ENCODE peak calls at places on chromosomes 5 and 9, in ten cellular contexts. J is CD8-positive, alpha-beta memory T cell; H is HTR-8/SVneo; R is GM23338; F is HS-5; K is RPMI7951; I is COLO829; Y is AG10803; E is brain microvascular endothelial cell; S is NCI-H446 treated with DMSO at 0.1 percent for 48 hours. D is an unnamed sample.
A peak's percentile ranks its signal among the peaks of the same experiment; 100 is the strongest.

GRCh38 chr9:117095116-117095515 is 319.7 kb downstream of the ASTN2 start:
- DNase-seq in J (no peak), H (no peak), R (no peak), F (no peak), K (no peak), I (no peak), Y (peak; percentile 24), E (no peak), S (no peak), D (no peak)

GRCh38 chr9:115391166-115391825 is 273.3 kb upstream of the TNC start:
- DNase-seq in J (no peak), H (no peak), R (no peak), F (no peak), K (no peak), I (no peak), Y (peak; percentile 40), E (no peak), S (no peak), D (no peak)

GRCh38 chr5:37214550-37214949 is 34.6 kb downstream of the CPLANE1 start:
- DNase-seq in J (no peak), H (no peak), R (no peak), F (no peak), K (no peak), I (no peak), Y (no peak), E (no peak), S (no peak), D (no peak)

GRCh38 chr5:134145779-134146581 is 30.8 kb downstream of the SKP1 start:
- DNase-seq in J (peak; percentile 76), H (peak; percentile 78), R (peak; percentile 89), F (peak; percentile 50), K (peak; percentile 67), I (peak; percentile 28), Y (peak; percentile 68), E (peak; percentile 54), S (peak; percentile 3), D (peak; percentile 65)

GRCh38 chr5:173855162-173855994 is 32.8 kb upstream of the CPEB4 start:
- DNase-seq in J (no peak), H (no peak), R (no peak), F (no peak), K (no peak), I (no peak), Y (no peak), E (peak; percentile 31), S (no peak), D (no peak)

GRCh38 chr9:35398651-35399335 is 91.1 kb upstream of the RUSC2 start:
- DNase-seq in J (no peak), H (no peak), R (no peak), F (no peak), K (no peak), I (no peak), Y (no peak), E (no peak), S (no peak), D (no peak)

GRCh38 chr5:179406031-179406681 is 60.9 kb upstream of the ADAMTS2 start:
- DNase-seq in J (no peak), H (no peak), R (no peak), F (no peak), K (no peak), I (no peak), Y (peak; percentile 33), E (peak; percentile 27), S (no peak), D (no peak)

GRCh38 chr5:126603402-126603991 is 2.8 kb downstream of the PHAX start:
- DNase-seq in J (no peak), H (no peak), R (no peak), F (no peak), K (no peak), I (no peak), Y (no peak), E (no peak), S (no peak), D (no peak)

GRCh38 chr5:133990396-133990795 is 14.4 kb downstream of the VDAC1 start:
- DNase-seq in J (no peak), H (no peak), R (no peak), F (no peak), K (no peak), I (no peak), Y (no peak), E (no peak), S (no peak), D (no peak)

GRCh38 chr9:137395666-137396010 is 27.3 kb downstream of the EXD3 start:
- DNase-seq in J (no peak), H (no peak), R (no peak), F (no peak), K (no peak), I (no peak), Y (no peak), E (no peak), S (no peak), D (no peak)

GRCh38 chr5:42951847-42952411 is 88.2 kb downstream of the ANXA2R start:
- DNase-seq in J (peak; percentile 53), H (no peak), R (peak; percentile 6), F (no peak), K (no peak), I (no peak), Y (peak; percentile 44), E (peak; percentile 25), S (no peak), D (no peak)

GRCh38 chr5:14008819-14009311 is 64.4 kb upstream of the DNAH5 start:
- DNase-seq in J (no peak), H (no peak), R (no peak), F (no peak), K (no peak), I (no peak), Y (no peak), E (no peak), S (no peak), D (peak; percentile 94)

GRCh38 chr9:128607642-128608350 is 48.9 kb downstream of the DYNC2I2 start:
- DNase-seq in J (no peak), H (no peak), R (no peak), F (no peak), K (no peak), I (no peak), Y (peak; percentile 55), E (no peak), S (peak; percentile 87), D (peak; percentile 61)

GRCh38 chr5:147188200-147189108 is 46.4 kb upstream of the STK32A start:
- DNase-seq in J (peak; percentile 4), H (peak; percentile 47), R (peak; percentile 87), F (peak; percentile 42), K (peak; percentile 56), I (peak; percentile 69), Y (peak; percentile 69), E (peak; percentile 60), S (peak; percentile 60), D (peak; percentile 58)

GRCh38 chr5:149680810-149681221 is 49.3 kb upstream of the PPARGC1B start:
- DNase-seq in J (no peak), H (no peak), R (no peak), F (no peak), K (no peak), I (no peak), Y (no peak), E (no peak), S (no peak), D (no peak)

GRCh38 chr9:109283012-109283411 is 37.8 kb downstream of the EPB41L4B start:
- DNase-seq in J (no peak), H (no peak), R (no peak), F (no peak), K (no peak), I (no peak), Y (no peak), E (no peak), S (no peak), D (no peak)

D was measured in H4.